ENCODE peak calls at places on chromosomes 3 and 15, in seven cellular contexts. I is activated T-cell treated with anti-CD3 and anti-CD28 coated beads for 1 hour, A is NCI-H748 treated with DMSO at 0.1 percent for 48 hours, W is esophagus squamous epithelium, K is RKO, B is ecto neural progenitor cell, M is immature natural killer cell. P is an unnamed sample.

GRCh38 chr3:71168961-71169411 is 414.5 kb downstream of the FOXP1 start:
- DNase-seq in K (no peak), M (no peak), B (no peak), W (no peak), I (no peak), A (peak; percentile 77), P (no peak)

GRCh38 chr15:89575656-89576416 is 567 bp downstream of the TICRR start:
- DNase-seq in I (no peak), B (no peak), K (peak; percentile 42), M (no peak), W (no peak), A (no peak), P (no peak)

GRCh38 chr3:140152851-140153640 is 218.1 kb downstream of the CLSTN2 start:
- DNase-seq in W (no peak), M (no peak), B (no peak), I (no peak), A (no peak), K (no peak), P (no peak)

GRCh38 chr3:115100172-115100571 is 46.9 kb downstream of the ZBTB20 start:
- DNase-seq in K (no peak), A (peak; percentile 82), B (no peak), I (no peak), W (no peak), M (peak; percentile 35), P (peak; percentile 67)

GRCh38 chr15:49877117-49877860 is 241.7 kb downstream of the ATP8B4 start:
- DNase-seq in A (no peak), I (no peak), K (no peak), W (no peak), M (no peak), B (no peak), P (no peak)

GRCh38 chr3:144777941-144778340 is 806.3 kb downstream of the DIPK2A start:
- DNase-seq in W (no peak), M (no peak), I (no peak), A (no peak), K (no peak), B (no peak), P (no peak)

GRCh38 chr3:129315386-129315991 is 36.8 kb downstream of the HMCES start:
- DNase-seq in W (no peak), B (no peak), A (no peak), M (no peak), I (peak; percentile 20), K (peak; percentile 29), P (no peak)

GRCh38 chr3:50327943-50328691 is at the start of gene TUSC2:
- DNase-seq in A (peak; percentile 77), M (peak; percentile 93), I (peak; percentile 93), K (peak; percentile 97), W (peak; percentile 78), B (peak; percentile 96), P (peak; percentile 96)

GRCh38 chr15:37028609-37029287 is 71.6 kb downstream of the MEIS2 start:
- DNase-seq in I (no peak), K (no peak), M (no peak), B (no peak), A (no peak), W (no peak), P (no peak)

GRCh38 chr3:51682079-51682478 is 11.0 kb downstream of the TEX264 start:
- DNase-seq in M (peak; percentile 81), I (peak; percentile 52), A (peak; percentile 30), K (peak; percentile 87), W (peak; percentile 37), B (peak; percentile 75), P (peak; percentile 51)

GRCh38 chr15:89187911-89188514 is 33.4 kb downstream of the RLBP1 start:
- DNase-seq in M (no peak), B (no peak), K (no peak), A (no peak), I (no peak), W (no peak), P (no peak)

GRCh38 chr15:40313531-40314398 is 6.0 kb upstream of the PLCB2 start:
- DNase-seq in I (peak; percentile 21), M (peak; percentile 75), W (no peak), B (no peak), K (no peak), A (peak; percentile 43), P (peak; percentile 59)

GRCh38 chr3:124976378-124976777 is 41.8 kb upstream of the MUC13 start:
- DNase-seq in B (no peak), M (no peak), A (no peak), I (no peak), W (no peak), K (no peak), P (no peak)

GRCh38 chr3:88707837-88708236 is 399.6 kb upstream of the EPHA3 start:
- DNase-seq in A (no peak), W (no peak), I (no peak), K (no peak), M (no peak), B (no peak), P (no peak)

GRCh38 chr3:178343433-178344038 is 192.7 kb upstream of the KCNMB2 start:
- DNase-seq in A (no peak), K (no peak), B (no peak), W (no peak), M (no peak), I (no peak), P (no peak)

GRCh38 chr3:37861540-37862051 is at the start of gene CTDSPL:
- DNase-seq in I (no peak), W (no peak), M (no peak), B (peak; percentile 73), K (peak; percentile 37), A (no peak), P (no peak)

GRCh38 chr3:138381950-138382715 is 33.8 kb downstream of the MRAS start:
- DNase-seq in A (no peak), K (no peak), W (no peak), B (peak; percentile 61), I (no peak), M (no peak), P (no peak)

GRCh38 chr15:71143373-71144310 is 28.4 kb downstream of the THSD4 start:
- DNase-seq in A (no peak), W (no peak), I (no peak), M (no peak), B (no peak), K (no peak), P (no peak)

GRCh38 chr3:32181801-32182200 is 56.7 kb upstream of the CMTM8 start:
- DNase-seq in I (no peak), B (no peak), A (no peak), W (no peak), K (no peak), M (no peak), P (no peak)

GRCh38 chr3:103862415-103862814 is 1427.6 kb downstream of the ZPLD1 start:
- DNase-seq in M (no peak), K (no peak), I (no peak), W (no peak), B (no peak), A (no peak), P (no peak)

GRCh38 chr3:72655758-72656157 is 192.5 kb downstream of the SHQ1 start:
- DNase-seq in I (no peak), A (no peak), W (no peak), M (no peak), B (no peak), K (no peak), P (no peak)

GRCh38 chr15:67066041-67067021 is 929 bp downstream of the SMAD3 start:
- DNase-seq in B (peak; percentile 59), I (peak; percentile 22), A (no peak), K (no peak), W (no peak), M (no peak), P (no peak)

GRCh38 chr3:15315003-15315402 is 17.4 kb downstream of the SH3BP5 start:
- DNase-seq in W (no peak), K (no peak), M (no peak), B (no peak), I (no peak), A (no peak), P (no peak)

GRCh38 chr3:172550347-172550943 is 27.2 kb upstream of the TNFSF10 start:
- DNase-seq in W (no peak), K (peak; percentile 75), I (peak; percentile 11), B (no peak), A (no peak), M (no peak), P (no peak)

GRCh38 chr3:117252208-117252607 is 542.6 kb downstream of the TUSC7 start:
- DNase-seq in M (no peak), K (peak; percentile 61), I (no peak), A (no peak), W (no peak), B (no peak), P (no peak)

GRCh38 chr3:97197830-97198229 is 383.4 kb downstream of the EPHA6 start:
- DNase-seq in I (no peak), A (no peak), B (no peak), M (no peak), W (no peak), K (no peak), P (no peak)

GRCh38 chr3:86887876-86888275 is 103.1 kb downstream of the VGLL3 start:
- DNase-seq in I (no peak), A (no peak), M (no peak), B (no peak), W (no peak), K (no peak), P (no peak)

GRCh38 chr15:75371901-75372688 is 3.7 kb upstream of the MAN2C1 start:
- DNase-seq in I (no peak), K (no peak), B (no peak), W (no peak), M (no peak), A (no peak), P (no peak)

GRCh38 chr15:26051771-26052685 is 188.9 kb upstream of the ATP10A start:
- DNase-seq in A (no peak), I (no peak), K (no peak), M (no peak), W (no peak), B (no peak), P (no peak)

GRCh38 chr3:129184396-129184656 is 630 bp upstream of the CNBP start:
- DNase-seq in W (no peak), K (peak; percentile 51), B (no peak), I (no peak), M (no peak), A (no peak), P (no peak)

GRCh38 chr3:141373232-141373631 is 4.9 kb downstream of the ZBTB38 start:
- DNase-seq in M (no peak), A (no peak), W (no peak), B (no peak), I (no peak), K (no peak), P (no peak)

GRCh38 chr15:74630284-74631086 is 14.8 kb downstream of the CLK3 start:
- DNase-seq in B (no peak), M (no peak), W (no peak), A (no peak), K (no peak), I (no peak), P (no peak)

GRCh38 chr3:155745795-155746550 is 1.1 kb upstream of the PLCH1 start:
- DNase-seq in M (no peak), A (no peak), B (peak; percentile 77), I (no peak), W (no peak), K (no peak), P (no peak)

GRCh38 chr3:14899993-14900618 is 47.3 kb upstream of the NR2C2 start:
- DNase-seq in I (no peak), B (no peak), K (no peak), A (no peak), W (no peak), M (no peak), P (no peak)

GRCh38 chr3:71087109-71088018 is 496.2 kb downstream of the FOXP1 start:
- DNase-seq in K (no peak), A (no peak), B (no peak), I (no peak), M (peak; percentile 56), W (no peak), P (no peak)

P was measured in KG1.